ENCODE peak calls at places on chromosomes 7 and 10, in four cellular contexts. D, C, R and U are unnamed samples.
A peak's percentile ranks its signal among the peaks of the same experiment; 100 is the strongest.

GRCh38 chr7:5541087-5541992 is 117.7 kb upstream of the TNRC18 start:
- DNase-seq in D (no peak), R (no peak), C (no peak), U (no peak)

GRCh38 chr7:29642494-29643155 is 79.0 kb downstream of the PRR15 start:
- DNase-seq in C (no peak), D (no peak), R (no peak), U (no peak)

GRCh38 chr7:157293413-157293788 is 43.4 kb upstream of the DNAJB6 start:
- DNase-seq in D (no peak), C (no peak), R (no peak), U (no peak)

GRCh38 chr10:103816431-103816830 is 38.9 kb downstream of the SH3PXD2A start:
- DNase-seq in R (no peak), D (no peak), C (no peak), U (no peak)

GRCh38 chr7:79055722-79056415 is 397.6 kb downstream of the MAGI2 start:
- DNase-seq in D (no peak), C (no peak), R (peak; percentile 20), U (no peak)

GRCh38 chr7:22860784-22861482 is 38.3 kb upstream of the TOMM7 start:
- DNase-seq in D (peak; percentile 58), R (peak; percentile 13), C (no peak), U (peak; percentile 43)

GRCh38 chr10:69874464-69874863 is 72.8 kb downstream of the COL13A1 start:
- DNase-seq in R (no peak), C (no peak), D (no peak), U (no peak)

GRCh38 chr7:134865001-134865845 is 85.8 kb downstream of the CALD1 start:
- DNase-seq in R (no peak), C (peak; percentile 19), D (no peak), U (no peak)

GRCh38 chr7:55439627-55440026 is 74.5 kb downstream of the LANCL2 start:
- DNase-seq in C (no peak), D (no peak), R (no peak), U (no peak)

GRCh38 chr10:94212876-94213595 is 149.7 kb downstream of the NOC3L start:
- DNase-seq in C (no peak), D (no peak), R (peak; percentile 41), U (no peak)

GRCh38 chr10:76543655-76544054 is 1094.0 kb downstream of the KCNMA1 start:
- DNase-seq in R (no peak), D (no peak), C (no peak), U (no peak)

GRCh38 chr10:79202188-79203013 is 133.6 kb downstream of the ZMIZ1 start:
- DNase-seq in D (peak; percentile 63), C (no peak), R (peak; percentile 31), U (peak; percentile 52)

GRCh38 chr10:43819464-43820225 is 171.0 kb upstream of the ZNF32 start:
- DNase-seq in C (no peak), D (no peak), R (no peak), U (no peak)

GRCh38 chr7:23396222-23396621 is 74.1 kb downstream of the IGF2BP3 start:
- DNase-seq in D (no peak), R (no peak), C (no peak), U (no peak)

GRCh38 chr7:93426297-93426696 is 148.2 kb downstream of the CALCR start:
- DNase-seq in C (no peak), D (no peak), R (no peak), U (no peak)

GRCh38 chr7:14233026-14233897 is 243.8 kb upstream of the ETV1 start:
- DNase-seq in C (no peak), R (no peak), D (no peak), U (no peak)

GRCh38 chr7:140398821-140399220 is 491 bp upstream of the SLC37A3 start:
- DNase-seq in C (no peak), D (no peak), R (no peak), U (no peak)

GRCh38 chr10:119919823-119920222 is 27.3 kb downstream of the SEC23IP start:
- DNase-seq in D (no peak), C (peak; percentile 13), R (no peak), U (no peak)

GRCh38 chr10:103666109-103666508 is 172.6 kb downstream of the NEURL1 start:
- DNase-seq in C (no peak), R (no peak), D (peak; percentile 55), U (peak; percentile 70)

GRCh38 chr7:41886906-41887311 is 184.0 kb upstream of the INHBA start:
- DNase-seq in C (no peak), R (no peak), D (no peak), U (no peak)

GRCh38 chr10:16643502-16643901 is 121.8 kb upstream of the C1QL3 start:
- DNase-seq in D (no peak), R (no peak), C (no peak), U (no peak)

GRCh38 chr7:139734395-139734794 is 43.4 kb downstream of the HIPK2 start:
- DNase-seq in D (no peak), R (no peak), C (no peak), U (no peak)

GRCh38 chr10:24457661-24458318 is 248.9 kb downstream of the KIAA1217 start:
- DNase-seq in D (no peak), R (no peak), C (no peak), U (no peak)

GRCh38 chr10:116247701-116248100 is 25.3 kb downstream of the GFRA1 start:
- DNase-seq in C (no peak), D (no peak), R (no peak), U (no peak)

GRCh38 chr7:105097619-105098018 is 83.6 kb downstream of the KMT2E start:
- DNase-seq in D (no peak), R (no peak), C (no peak), U (no peak)

GRCh38 chr7:95730493-95731280 is 41.7 kb upstream of the DYNC1I1 start:
- DNase-seq in R (peak; percentile 16), D (no peak), C (no peak), U (no peak)

GRCh38 chr10:80996615-80997193 is 459.0 kb downstream of the SH2D4B start:
- DNase-seq in R (no peak), D (no peak), C (no peak), U (no peak)

GRCh38 chr10:119542357-119542989 is at the start of gene RGS10:
- DNase-seq in R (no peak), D (peak; percentile 83), C (no peak), U (peak; percentile 71)

GRCh38 chr7:136030330-136030729 is 53.2 kb upstream of the MTPN start:
- DNase-seq in R (no peak), C (no peak), D (no peak), U (no peak)

GRCh38 chr10:125160856-125161569 is 650 bp upstream of the CTBP2 start:
- DNase-seq in C (no peak), R (no peak), D (peak; percentile 84), U (peak; percentile 87)

GRCh38 chr10:44874176-44874575 is 37.0 kb upstream of the TMEM72 start:
- DNase-seq in D (no peak), C (no peak), R (no peak), U (no peak)

DNA sequence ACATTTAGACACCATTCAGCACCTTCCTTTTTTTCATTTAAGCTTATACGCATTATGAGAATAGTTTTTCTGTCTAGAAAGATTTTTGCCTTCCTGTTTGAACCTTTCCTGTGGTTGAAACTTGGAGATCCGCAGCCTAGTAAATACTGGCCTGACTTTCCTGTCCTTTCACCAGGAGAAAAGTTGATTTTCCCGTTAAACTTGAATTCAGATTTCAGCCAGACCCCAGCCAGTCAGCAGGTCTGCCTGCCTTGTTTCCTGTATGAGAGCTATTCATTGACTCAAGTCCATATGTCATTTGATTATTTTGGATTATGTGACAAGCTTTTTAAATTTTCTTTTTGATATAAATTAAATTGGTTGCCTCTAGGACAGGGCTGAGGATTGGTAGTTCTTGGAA is 71.5 kb downstream of the EVX1 start:
- DNase-seq in R (no peak), D (no peak), C (no peak), U (no peak)
- TF ChIP-seq SP1 in R (no peak), D (no peak), C (no peak), U (no peak)

GRCh38 chr7:70571986-70572385 is 560.0 kb upstream of the GALNT17 start:
- DNase-seq in C (no peak), R (no peak), D (no peak), U (no peak)
- TF ChIP-seq BHLHE40 in C (no peak), R (no peak), D (no peak), U (no peak)

GRCh38 chr10:51090190-51090589 is 15.9 kb downstream of the PRKG1 start:
- DNase-seq in C (no peak), D (no peak), R (no peak), U (no peak)
- TF ChIP-seq SP1 in C (no peak), D (no peak), R (no peak), U (no peak)

GRCh38 chr7:138434458-138435093 is 25.5 kb upstream of the TRIM24 start:
- DNase-seq in D (no peak), C (no peak), R (no peak), U (no peak)
- TF ChIP-seq BHLHE40 in D (no peak), C (no peak), R (no peak), U (no peak)

DNA sequence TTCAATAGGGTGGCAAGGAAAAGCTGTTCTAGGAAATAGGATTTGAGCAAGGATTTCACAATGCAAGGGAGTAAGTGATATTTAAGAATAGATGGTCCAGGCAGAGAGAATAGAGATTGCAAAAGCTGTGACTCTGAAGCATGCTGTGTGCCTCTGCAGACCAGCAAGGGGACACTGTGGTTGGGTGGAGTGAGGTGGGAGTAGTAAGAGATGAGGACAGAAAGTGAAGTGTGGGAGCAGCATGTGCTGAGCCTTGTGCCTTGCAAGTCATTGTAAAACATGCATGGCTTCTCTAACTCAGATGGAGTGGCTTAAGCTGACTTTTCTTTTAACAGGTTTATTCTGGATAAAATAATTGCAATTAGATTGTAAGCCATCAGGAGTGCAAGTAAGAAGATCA is 442.4 kb downstream of the CCSER2 start:
- DNase-seq in R (no peak), D (no peak), C (no peak), U (no peak)
- TF ChIP-seq SP1 in R (no peak), D (no peak), C (no peak), U (no peak)

GRCh38 chr7:137545059-137545730 is 201.7 kb upstream of the PTN start:
- DNase-seq in D (no peak), C (no peak), R (peak; percentile 1), U (no peak)

GRCh38 chr7:137535579-137535978 is 192.0 kb upstream of the PTN start:
- DNase-seq in D (no peak), C (no peak), R (no peak), U (no peak)

GRCh38 chr7:137544450-137545058 is 201.0 kb upstream of the PTN start:
- DNase-seq in R (no peak), C (no peak), D (no peak), U (no peak)

GRCh38 chr7:137538361-137538762 is 194.8 kb upstream of the PTN start:
- DNase-seq in R (no peak), C (no peak), D (no peak), U (no peak)

DNA sequence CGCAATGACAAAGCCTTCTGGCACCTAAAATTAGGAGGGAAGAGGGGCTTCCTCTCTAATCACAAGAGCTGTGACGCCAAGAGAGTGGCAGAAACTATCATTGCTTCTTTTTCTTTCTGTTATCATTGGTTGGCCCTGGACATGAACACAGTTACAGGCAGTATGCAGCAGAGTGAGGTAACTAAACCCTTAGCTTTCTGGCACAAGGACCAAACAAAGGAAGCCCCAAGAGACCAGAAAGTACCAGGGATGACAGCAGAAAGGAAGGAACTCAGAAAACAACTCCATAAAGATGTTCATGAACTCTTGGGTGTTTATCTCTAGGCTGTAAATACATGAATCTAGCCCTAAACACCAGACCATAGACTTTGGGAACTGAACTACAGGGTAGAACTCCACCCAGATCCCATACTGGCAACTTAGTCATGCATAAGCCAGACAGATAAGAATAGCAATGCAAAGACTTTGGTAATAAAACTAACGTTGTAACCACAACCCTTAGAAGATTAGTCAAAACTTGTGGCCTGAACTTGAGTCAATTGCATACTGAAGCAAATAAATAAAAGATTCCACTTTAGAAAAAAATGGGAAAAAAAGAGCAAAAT is 195.7 kb upstream of the PTN start:
- DNase-seq in R (no peak), C (no peak), D (no peak), U (no peak)
- TF ChIP-seq BHLHE40 in R (no peak), C (no peak), D (no peak), U (no peak)